ENCODE peak calls at places on chromosomes 7 and 10, in eight cellular contexts. K is stimulated activated CD4-positive, alpha-beta T cell treated with anti-CD3 and anti-CD28 coated beads, Interleukin-15, amount 100 ng/mL, for 1 hour; S is anterior cingulate cortex; P is cardiac fibroblast; F is NCI-H1092 treated with DMSO at 0.1 percent for 48 hours; T is left ventricle myocardium inferior; N is fibroblast of villous mesenchyme; U is activated CD8-positive, alpha-beta memory T cell treated with anti-CD3 and anti-CD28 coated beads, Interleukin-2, amount 50 U/mL, for 4 hours. W is an unnamed sample.

GRCh38 chr10:15526754-15527153 is 155.7 kb upstream of the FAM171A1 start:
- DNase-seq in P (no peak), N (no peak), F (no peak), T (no peak), K (no peak), S (no peak), U (no peak), W (no peak)

GRCh38 chr7:22350466-22351328 is 6.3 kb downstream of the RAPGEF5 start:
- DNase-seq in F (no peak), N (peak), U (no peak), K (no peak), T (no peak), P (peak), S (no peak), W (no peak)

GRCh38 chr10:66917104-66917503 is 8.7 kb upstream of the LRRTM3 start:
- DNase-seq in N (no peak), T (no peak), K (no peak), S (no peak), U (no peak), P (no peak), F (no peak), W (no peak)

GRCh38 chr10:18540195-18540594 is 111.2 kb downstream of the NSUN6 start:
- DNase-seq in N (no peak), K (no peak), F (no peak), U (no peak), S (no peak), T (no peak), P (no peak), W (no peak)

GRCh38 chr10:59107147-59107546 is 69.3 kb upstream of the PHYHIPL start:
- DNase-seq in N (no peak), T (no peak), F (no peak), K (no peak), S (no peak), P (no peak), U (no peak), W (no peak)

GRCh38 chr10:103265712-103266329 is 11.1 kb upstream of the INA start:
- DNase-seq in S (no peak), U (no peak), K (no peak), N (peak), T (no peak), P (peak), F (no peak), W (peak)

GRCh38 chr7:28573059-28573553 is 160.8 kb downstream of the CREB5 start:
- DNase-seq in F (peak), K (no peak), N (peak), U (no peak), T (peak), S (no peak), P (peak), W (peak)

GRCh38 chr10:62831346-62831745 is 15.2 kb upstream of the EGR2 start:
- DNase-seq in F (no peak), T (no peak), N (peak), S (no peak), U (no peak), P (peak), K (no peak), W (no peak)

GRCh38 chr7:30434140-30434799 is 44.3 kb downstream of the NOD1 start:
- DNase-seq in F (no peak), N (no peak), U (no peak), T (no peak), P (no peak), S (no peak), K (no peak), W (no peak)

GRCh38 chr10:121684276-121684675 is 86.0 kb upstream of the FGFR2 start:
- DNase-seq in P (peak), K (no peak), F (no peak), T (no peak), N (peak), S (no peak), U (no peak), W (no peak)

GRCh38 chr10:86287422-86287793 is 79.2 kb downstream of the GRID1 start:
- DNase-seq in T (no peak), F (no peak), U (no peak), N (no peak), K (no peak), S (no peak), P (no peak), W (no peak)

GRCh38 chr7:30359957-30360356 is 75.6 kb downstream of the ZNRF2 start:
- DNase-seq in F (no peak), K (no peak), P (no peak), T (no peak), S (no peak), U (no peak), N (no peak), W (no peak)

GRCh38 chr10:70740441-70741288 is 44.5 kb downstream of the TBATA start:
- DNase-seq in T (no peak), P (no peak), K (no peak), N (no peak), S (no peak), U (no peak), F (no peak), W (no peak)

GRCh38 chr10:47347303-47347675 is 874 bp upstream of the RBP3 start:
- DNase-seq in N (no peak), P (no peak), S (no peak), F (no peak), K (no peak), U (no peak), T (no peak), W (no peak)

GRCh38 chr10:90321132-90321816 is 536.6 kb downstream of the HTR7 start:
- DNase-seq in U (no peak), N (peak), P (peak), S (no peak), K (no peak), T (no peak), F (no peak), W (no peak)

GRCh38 chr7:81299272-81299671 is 380.4 kb upstream of the SEMA3C start:
- DNase-seq in S (no peak), P (peak), T (no peak), N (peak), F (no peak), U (no peak), K (no peak), W (peak)

GRCh38 chr7:6271694-6272371 is 591 bp downstream of the CYTH3 start:
- DNase-seq in T (peak), P (no peak), K (peak), U (peak), N (no peak), F (peak), S (no peak), W (no peak)

GRCh38 chr10:60942134-60942533 is 1.9 kb downstream of the RHOBTB1 start:
- DNase-seq in F (no peak), P (no peak), N (no peak), T (no peak), K (no peak), S (no peak), U (no peak), W (no peak)

GRCh38 chr10:94617389-94617944 is 66.1 kb upstream of the CYP2C18 start:
- DNase-seq in U (no peak), K (no peak), F (no peak), N (no peak), S (no peak), T (no peak), P (no peak), W (no peak)

GRCh38 chr7:67438174-67438837 is 441.7 kb downstream of the TYW1 start:
- DNase-seq in T (no peak), K (no peak), N (no peak), S (no peak), F (no peak), P (no peak), U (no peak), W (no peak)

GRCh38 chr10:85642421-85643170 is 724.0 kb downstream of the GRID1 start:
- DNase-seq in P (peak), N (peak), S (no peak), F (no peak), U (no peak), T (no peak), K (no peak), W (no peak)

GRCh38 chr10:113692271-113692670 is 12.6 kb downstream of the CASP7 start:
- DNase-seq in S (no peak), T (no peak), F (no peak), K (no peak), U (no peak), N (no peak), P (no peak), W (no peak)

GRCh38 chr10:124611738-124612137 is 132.4 kb downstream of the FAM53B start:
- DNase-seq in N (no peak), U (peak), F (no peak), P (no peak), S (no peak), T (no peak), K (no peak), W (no peak)

GRCh38 chr7:77893813-77894212 is 95.2 kb downstream of the PHTF2 start:
- DNase-seq in P (no peak), K (no peak), N (no peak), T (no peak), S (no peak), F (no peak), U (no peak), W (no peak)

GRCh38 chr7:28498636-28499035 is 86.3 kb downstream of the CREB5 start:
- DNase-seq in N (no peak), F (no peak), S (no peak), U (no peak), K (no peak), T (no peak), P (no peak), W (no peak)

GRCh38 chr7:134632937-134633540 is 13.6 kb upstream of the BPGM start:
- DNase-seq in K (no peak), T (no peak), U (peak), F (peak), P (peak), N (peak), S (no peak), W (no peak)

GRCh38 chr10:68550747-68551411 is 9.3 kb upstream of the TET1 start:
- DNase-seq in T (no peak), U (peak), P (peak), K (no peak), N (peak), F (peak), S (no peak), W (peak)

GRCh38 chr10:6239213-6239991 is 36.7 kb downstream of the PFKFB3 start:
- DNase-seq in F (no peak), S (no peak), T (no peak), K (peak), P (peak), U (peak), N (peak), W (peak)

GRCh38 chr10:11871470-11871869 is 48.3 kb downstream of the PROSER2 start:
- DNase-seq in F (no peak), T (no peak), K (no peak), U (no peak), N (peak), S (no peak), P (peak), W (no peak)

GRCh38 chr7:26372738-26373137 is 81.1 kb downstream of the SNX10 start:
- DNase-seq in T (no peak), P (no peak), K (no peak), U (no peak), S (no peak), N (no peak), F (peak), W (no peak)

GRCh38 chr10:10520391-10521385 is 497.0 kb upstream of the CELF2 start:
- DNase-seq in P (no peak), T (no peak), S (no peak), U (no peak), N (no peak), K (no peak), F (no peak), W (no peak)

GRCh38 chr7:24755541-24756416 is 1.5 kb downstream of the GSDME start:
- DNase-seq in T (no peak), P (no peak), N (peak), F (no peak), U (no peak), S (no peak), K (no peak), W (no peak)

GRCh38 chr10:19488592-19489280 is 327.5 kb upstream of the PLXDC2 start:
- DNase-seq in S (no peak), F (no peak), K (no peak), N (peak), U (peak), P (peak), T (peak), W (peak)

GRCh38 chr7:129783097-129783919 is 169.5 kb downstream of the UBE2H start:
- DNase-seq in U (no peak), P (no peak), T (no peak), N (no peak), S (no peak), K (no peak), F (no peak), W (no peak)

GRCh38 chr7:17520941-17521340 is 222.5 kb downstream of the AHR start:
- DNase-seq in P (peak), K (no peak), N (no peak), U (no peak), T (no peak), S (no peak), F (no peak), W (no peak)

GRCh38 chr10:118978316-118978997 is 51.1 kb upstream of the NANOS1 start:
- DNase-seq in T (no peak), U (no peak), K (no peak), N (no peak), P (no peak), S (no peak), F (no peak), W (no peak)

W was measured in smooth muscle cell of the brain vasculature.